ENCODE peak calls at places on chromosomes 12 and 14, in nine cellular contexts. C is stimulated activated CD4-positive, alpha-beta T cell treated with anti-CD3 and anti-CD28 coated beads, Interleukin-1b, Interleukin-23, amount 100 ng/mL, for 24 hours; O is GM23248; V is WTC11; E is NCI-H1092; Z is cerebellum; R is NB4; D is mucosa of gallbladder; L is NCI-H1436. A is an unnamed sample.

GRCh38 chr14:26088260-26088659 is 509.6 kb downstream of the NOVA1 start:
- DNase-seq in C (no peak), O (no peak), V (peak; percentile 14), E (no peak), Z (no peak), R (no peak), D (no peak), L (no peak), A (no peak)

GRCh38 chr12:103626498-103626897 is 39.4 kb downstream of the STAB2 start:
- DNase-seq in C (no peak), O (peak; percentile 88), V (peak; percentile 32), E (peak; percentile 8), Z (peak; percentile 77), R (no peak), D (no peak), L (no peak), A (peak; percentile 69)

GRCh38 chr14:67673451-67673850 is 981 bp downstream of the VTI1B start:
- DNase-seq in C (no peak), O (peak; percentile 77), V (no peak), E (no peak), Z (no peak), R (no peak), D (no peak), L (no peak), A (no peak)

GRCh38 chr12:108612788-108613282 is 15.0 kb upstream of the TMEM119 start:
- DNase-seq in C (no peak), O (no peak), V (peak; percentile 51), E (no peak), Z (no peak), R (no peak), D (no peak), L (no peak), A (no peak)

GRCh38 chr14:79320561-79320960 is 890.7 kb downstream of the DIO2 start:
- DNase-seq in C (no peak), O (no peak), V (no peak), E (no peak), Z (no peak), R (no peak), D (no peak), L (no peak), A (no peak)

GRCh38 chr12:112796067-112796466 is 4.5 kb downstream of the RPH3A start:
- DNase-seq in C (no peak), O (no peak), V (no peak), E (no peak), Z (no peak), R (no peak), D (no peak), L (no peak), A (no peak)

GRCh38 chr12:109595321-109595902 is 21.8 kb downstream of the MVK start:
- DNase-seq in C (no peak), O (no peak), V (no peak), E (no peak), Z (no peak), R (peak; percentile 68), D (no peak), L (no peak), A (no peak)

GRCh38 chr12:55797068-55797467 is 20.5 kb downstream of the SARNP start:
- DNase-seq in C (no peak), O (peak; percentile 59), V (peak; percentile 36), E (no peak), Z (peak; percentile 24), R (peak; percentile 64), D (no peak), L (peak; percentile 32), A (peak; percentile 5)

GRCh38 chr12:52895726-52896189 is 9.1 kb downstream of the KRT8 start:
- DNase-seq in C (no peak), O (no peak), V (no peak), E (peak; percentile 40), Z (no peak), R (no peak), D (no peak), L (no peak), A (no peak)

GRCh38 chr12:45730116-45730841 is 773 bp downstream of the ARID2 start:
- DNase-seq in C (no peak), O (peak; percentile 79), V (peak; percentile 35), E (peak; percentile 69), Z (peak; percentile 36), R (peak; percentile 78), D (peak; percentile 25), L (peak; percentile 8), A (peak; percentile 14)

GRCh38 chr12:27922591-27923139 is 49.9 kb downstream of the PTHLH start:
- DNase-seq in C (no peak), O (peak; percentile 84), V (no peak), E (no peak), Z (peak; percentile 76), R (no peak), D (no peak), L (no peak), A (no peak)

GRCh38 chr12:122527478-122527944 is 462 bp downstream of the KNTC1 start:
- DNase-seq in C (peak; percentile 23), O (peak; percentile 56), V (no peak), E (no peak), Z (no peak), R (peak; percentile 86), D (no peak), L (no peak), A (no peak)

GRCh38 chr12:64016521-64016920 is 172.0 kb downstream of the SRGAP1 start:
- DNase-seq in C (no peak), O (no peak), V (no peak), E (no peak), Z (no peak), R (no peak), D (no peak), L (no peak), A (no peak)

GRCh38 chr14:97580923-97581495 is 783.8 kb downstream of the VRK1 start:
- DNase-seq in C (no peak), O (no peak), V (peak; percentile 34), E (no peak), Z (no peak), R (peak; percentile 7), D (no peak), L (no peak), A (no peak)

GRCh38 chr14:22271838-22272237 is 317.2 kb downstream of the DAD1 start:
- DNase-seq in C (no peak), O (no peak), V (no peak), E (no peak), Z (no peak), R (no peak), D (no peak), L (no peak), A (no peak)

GRCh38 chr12:39235990-39236767 is 206.7 kb downstream of the KIF21A start:
- DNase-seq in C (no peak), O (peak; percentile 2), V (no peak), E (no peak), Z (no peak), R (peak; percentile 7), D (no peak), L (no peak), A (no peak)

GRCh38 chr12:90826031-90826430 is 128.9 kb downstream of the CCER1 start:
- DNase-seq in C (no peak), O (no peak), V (no peak), E (no peak), Z (no peak), R (no peak), D (no peak), L (no peak), A (no peak)

GRCh38 chr12:111446044-111446581 is 40.4 kb downstream of the SH2B3 start:
- DNase-seq in C (no peak), O (peak; percentile 36), V (peak; percentile 64), E (peak; percentile 49), Z (peak; percentile 50), R (peak; percentile 8), D (no peak), L (no peak), A (no peak)

GRCh38 chr12:131603106-131604033 is 107.5 kb upstream of the SFSWAP start:
- DNase-seq in C (no peak), O (no peak), V (no peak), E (no peak), Z (no peak), R (peak; percentile 69), D (no peak), L (no peak), A (no peak)

GRCh38 chr12:51383281-51383905 is 7.8 kb downstream of the GALNT6 start:
- DNase-seq in C (no peak), O (no peak), V (no peak), E (no peak), Z (no peak), R (peak; percentile 36), D (no peak), L (no peak), A (no peak)

GRCh38 chr12:91972896-91973295 is 172.8 kb downstream of the BTG1 start:
- DNase-seq in C (no peak), O (no peak), V (no peak), E (no peak), Z (no peak), R (no peak), D (no peak), L (no peak), A (no peak)

GRCh38 chr14:102316048-102316745 is 3.3 kb upstream of the ZNF839 start:
- DNase-seq in C (no peak), O (peak; percentile 29), V (no peak), E (peak; percentile 26), Z (no peak), R (no peak), D (peak; percentile 68), L (no peak), A (peak; percentile 29)

GRCh38 chr12:56158926-56159461 is 835 bp downstream of the MYL6 start:
- DNase-seq in C (no peak), O (peak; percentile 69), V (peak; percentile 72), E (no peak), Z (peak; percentile 65), R (peak; percentile 77), D (peak; percentile 87), L (no peak), A (peak; percentile 45)

GRCh38 chr12:53726946-53727309 is 324 bp downstream of the CALCOCO1 start:
- DNase-seq in C (no peak), O (peak; percentile 52), V (no peak), E (no peak), Z (no peak), R (peak; percentile 48), D (no peak), L (no peak), A (no peak)

GRCh38 chr12:288687-289086 is 26.1 kb upstream of the SLC6A13 start:
- DNase-seq in C (no peak), O (peak; percentile 92), V (no peak), E (no peak), Z (peak; percentile 83), R (no peak), D (no peak), L (no peak), A (no peak)